ENCODE peak calls at places on chromosomes 4 and X, in nine cellular contexts. Q is progenitor cell of endocrine pancreas, P is HL-60, D is AG04450, L is psoas muscle, B is choroid plexus epithelial cell, E is transverse colon, N is AG10803, H is epithelial cell of esophagus. Z is an unnamed sample.

GRCh38 chr4:160286051-160286450 is 1183.2 kb downstream of the RAPGEF2 start:
- DNase-seq in H (no peak), D (no peak), L (no peak), N (no peak), Q (no peak), E (no peak), B (no peak), P (no peak), Z (no peak)

GRCh38 chr4:168621806-168622589 is 125.1 kb downstream of the PALLD start:
- DNase-seq in B (peak; percentile 92), E (no peak), N (peak; percentile 95), Q (no peak), H (peak; percentile 65), L (no peak), P (no peak), D (peak; percentile 77), Z (no peak)

GRCh38 chrX:129540725-129541184 is 696 bp downstream of the OCRL start:
- DNase-seq in H (peak; percentile 34), B (no peak), P (peak; percentile 35), N (peak; percentile 28), E (peak; percentile 66), D (no peak), Q (no peak), L (peak; percentile 15), Z (no peak)

GRCh38 chr4:80710748-80711451 is 319.6 kb upstream of the BMP3 start:
- DNase-seq in Q (no peak), P (no peak), B (no peak), E (no peak), L (no peak), H (peak; percentile 26), N (no peak), D (no peak), Z (no peak)

GRCh38 chrX:95346854-95347253 is 1337.8 kb upstream of the DIAPH2 start:
- DNase-seq in Q (no peak), B (peak; percentile 3), D (no peak), N (no peak), H (peak; percentile 5), P (no peak), E (no peak), L (no peak), Z (no peak)

GRCh38 chr4:68734095-68734494 is 63.6 kb upstream of the UGT2B15 start:
- DNase-seq in E (no peak), P (no peak), Q (no peak), H (no peak), L (no peak), D (no peak), B (no peak), N (no peak), Z (no peak)

GRCh38 chrX:105752334-105752733 is 70.0 kb upstream of the NRK start:
- DNase-seq in D (no peak), P (no peak), Q (no peak), N (no peak), H (no peak), E (no peak), L (no peak), B (no peak), Z (no peak)

GRCh38 chr4:30863031-30863430 is 142.9 kb downstream of the PCDH7 start:
- DNase-seq in H (peak; percentile 20), Q (no peak), B (peak; percentile 40), N (peak; percentile 8), E (no peak), D (no peak), P (no peak), L (no peak), Z (no peak)

GRCh38 chrX:71992711-71993110 is 82.1 kb downstream of the NHSL2 start:
- DNase-seq in E (no peak), B (no peak), P (no peak), D (no peak), Q (no peak), L (no peak), H (no peak), N (no peak), Z (no peak)

GRCh38 chr4:150049682-150050081 is 28.6 kb upstream of the DCLK2 start:
- DNase-seq in N (no peak), H (no peak), L (no peak), P (no peak), D (no peak), Q (no peak), B (no peak), E (no peak), Z (no peak)

GRCh38 chr4:139028191-139028661 is 12.6 kb downstream of the NOCT start:
- DNase-seq in Q (no peak), L (peak; percentile 72), N (no peak), D (no peak), E (no peak), H (no peak), B (no peak), P (no peak), Z (no peak)

GRCh38 chr4:48698029-48698901 is 81.8 kb downstream of the FRYL start:
- DNase-seq in D (peak; percentile 52), P (peak; percentile 5), Q (no peak), N (peak; percentile 86), E (peak; percentile 67), H (peak; percentile 98), L (peak; percentile 30), B (peak; percentile 95), Z (no peak)

GRCh38 chr4:94127707-94128328 is 79.8 kb upstream of the SMARCAD1 start:
- DNase-seq in N (peak; percentile 23), E (no peak), P (peak; percentile 13), D (peak; percentile 2), Q (no peak), H (peak; percentile 56), L (no peak), B (peak; percentile 59), Z (no peak)

GRCh38 chrX:5823861-5824260 is 404.8 kb downstream of the NLGN4X start:
- DNase-seq in B (no peak), N (no peak), L (no peak), P (no peak), H (no peak), D (no peak), Q (no peak), E (no peak), Z (no peak)
- TF ChIP-seq CTCF in B (no peak), N (no peak), L (no peak), P (no peak), H (no peak), D (no peak), Q (no peak), E (no peak), Z (no peak)

DNA sequence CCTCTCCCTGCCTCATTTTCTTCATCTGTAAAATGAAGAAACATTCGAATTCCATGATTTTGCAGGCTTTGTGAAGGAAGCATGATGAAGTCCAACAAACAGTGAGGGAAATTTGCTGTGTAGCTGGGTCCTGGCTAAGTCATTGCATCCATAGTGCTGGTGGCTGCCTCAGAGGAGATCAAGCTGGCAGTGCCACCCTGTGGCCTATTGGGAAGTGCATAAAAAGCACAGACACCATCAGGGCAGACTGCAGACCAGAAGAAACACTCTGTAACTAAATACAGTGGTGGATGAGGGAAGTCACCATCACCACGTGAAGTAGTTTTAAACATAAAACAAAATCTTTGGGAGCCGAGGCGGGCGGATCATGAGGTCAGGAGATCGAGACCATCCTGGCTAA is 40.7 kb upstream of the DDX3X start:
- DNase-seq in D (no peak), B (peak; percentile 6), H (no peak), E (no peak), Q (no peak), L (peak; percentile 14), P (no peak), N (no peak), Z (no peak)
- TF ChIP-seq CTCF in D (no peak), B (peak; percentile 13), H (peak; percentile 22), E (no peak), Q (no peak), L (no peak), P (no peak), N (no peak), Z (peak; percentile 30)

DNA sequence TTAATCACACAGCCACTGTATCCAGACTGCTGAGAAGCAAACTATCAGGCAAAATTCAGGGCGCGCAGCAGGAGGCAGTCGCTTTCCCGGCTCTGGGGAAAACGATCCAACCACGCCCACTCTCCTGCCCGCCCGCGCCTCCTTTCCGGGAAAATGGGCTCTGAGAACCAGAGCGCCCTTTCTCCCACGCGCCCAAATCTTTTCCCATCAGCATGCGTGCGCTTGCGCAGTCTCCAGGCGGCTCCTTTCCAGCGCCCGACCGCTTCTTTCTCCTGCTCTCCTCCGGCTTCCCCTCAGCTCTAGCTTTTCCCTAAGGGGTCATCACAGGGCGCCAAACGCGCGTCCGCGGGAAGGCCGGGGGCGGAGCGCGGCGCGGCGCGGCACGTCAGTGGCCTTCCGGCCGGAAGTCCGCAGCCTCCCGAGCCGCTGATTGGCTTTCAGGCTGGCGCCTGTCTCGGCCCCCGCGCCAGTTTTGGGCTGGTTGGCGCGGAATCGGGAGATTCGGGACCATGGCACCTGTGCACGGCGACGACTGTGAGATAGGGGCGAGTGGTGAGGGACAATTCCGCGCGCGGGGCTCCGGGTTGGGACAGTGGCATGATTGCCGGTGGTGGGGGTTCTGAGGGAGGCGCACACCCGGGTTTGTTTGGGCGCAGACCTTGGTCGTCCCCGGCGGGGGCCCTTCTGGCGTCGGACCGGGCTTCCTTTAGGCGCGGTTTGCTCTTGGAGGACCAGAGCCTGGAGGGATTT is at the start of gene POLA1:
- DNase-seq in E (peak; percentile 91), D (peak; percentile 87), N (peak; percentile 96), L (peak; percentile 92), B (peak; percentile 97), P (peak; percentile 84), Q (peak; percentile 94), H (peak; percentile 95), Z (peak; percentile 98)
- TF ChIP-seq CTCF in E (no peak), D (peak; percentile 33), N (peak; percentile 43), L (peak; percentile 10), B (peak; percentile 7), P (no peak), Q (peak; percentile 47), H (peak; percentile 40), Z (peak; percentile 35)

GRCh38 chr4:22237155-22237751 is 278.6 kb downstream of the ADGRA3 start:
- DNase-seq in Q (peak; percentile 17), L (no peak), E (peak; percentile 84), D (no peak), B (no peak), H (peak; percentile 48), P (no peak), N (no peak), Z (no peak)

GRCh38 chr4:22240814-22241213 is 275.1 kb downstream of the ADGRA3 start:
- DNase-seq in B (no peak), N (no peak), E (no peak), Q (no peak), D (no peak), P (no peak), H (no peak), L (no peak), Z (no peak)

GRCh38 chr4:22241415-22241814 is 274.5 kb downstream of the ADGRA3 start:
- DNase-seq in L (no peak), H (no peak), E (no peak), P (no peak), N (no peak), B (no peak), Q (no peak), D (no peak), Z (no peak)

GRCh38 chr4:22237846-22238513 is 277.9 kb downstream of the ADGRA3 start:
- DNase-seq in B (no peak), E (peak; percentile 32), L (no peak), Q (no peak), N (no peak), H (no peak), D (no peak), P (no peak), Z (no peak)

DNA sequence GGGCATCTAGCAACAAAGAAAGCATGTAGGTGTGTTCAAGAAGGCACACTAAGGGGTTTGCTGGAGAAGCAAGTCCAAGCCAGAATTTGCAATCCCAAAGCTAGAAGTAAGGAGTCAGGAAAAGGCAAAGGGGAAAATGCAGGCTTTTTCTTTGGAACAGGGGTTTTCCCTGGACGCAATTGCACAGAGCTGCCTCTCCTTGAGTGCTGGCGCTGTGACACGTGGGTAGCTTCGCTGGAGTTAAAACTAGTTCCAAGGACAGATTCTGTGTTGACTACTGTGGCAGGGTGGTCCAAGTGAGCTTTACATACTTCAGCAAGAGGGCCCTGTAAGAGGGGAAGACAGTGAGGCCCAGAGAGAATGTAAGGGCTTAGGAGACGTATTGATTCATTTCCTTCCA is 277.1 kb downstream of the ADGRA3 start:
- DNase-seq in H (peak; percentile 11), N (no peak), D (no peak), B (no peak), E (peak; percentile 16), L (no peak), Q (no peak), P (no peak), Z (no peak)
- TF ChIP-seq CTCF in H (peak; percentile 35), N (no peak), D (no peak), B (no peak), E (no peak), L (no peak), Q (peak; percentile 51), P (no peak), Z (peak; percentile 55)

Z was measured in type B pancreatic cell.